ENCODE peak calls at places on chromosomes 2 and 18, in seven cellular contexts. One of them, this sample, is unnamed.

GRCh38 chr2:112644933-112645395 is 775 bp upstream of the SLC20A1 start:
- DNase-seq in NCI-H1694: no peak
- DNase-seq in AG10803: no peak
- DNase-seq in astrocyte: peak
- DNase-seq in HT1080: no peak
- DNase-seq in iris pigment epithelial cell: peak
- DNase-seq in NCI-H226: no peak
- DNase-seq in this sample: no peak

GRCh38 chr2:219576505-219577388 is 4.6 kb downstream of the INHA start:
- DNase-seq in astrocyte: peak
- DNase-seq in NCI-H226: no peak
- DNase-seq in AG10803: no peak
- DNase-seq in iris pigment epithelial cell: no peak
- DNase-seq in HT1080: peak
- DNase-seq in NCI-H1694: no peak
- DNase-seq in this sample: no peak

GRCh38 chr2:26721267-26722032 is 28.9 kb downstream of the KCNK3 start:
- DNase-seq in AG10803: no peak
- DNase-seq in astrocyte: no peak
- DNase-seq in HT1080: no peak
- DNase-seq in NCI-H1694: peak
- DNase-seq in iris pigment epithelial cell: no peak
- DNase-seq in NCI-H226: peak
- DNase-seq in this sample: peak

GRCh38 chr2:179787601-179788000 is 73.8 kb downstream of the ZNF385B start:
- DNase-seq in NCI-H1694: no peak
- DNase-seq in iris pigment epithelial cell: no peak
- DNase-seq in HT1080: no peak
- DNase-seq in astrocyte: no peak
- DNase-seq in NCI-H226: no peak
- DNase-seq in AG10803: no peak
- DNase-seq in this sample: no peak

GRCh38 chr2:100786297-100786658 is 33.7 kb upstream of the NPAS2 start:
- DNase-seq in NCI-H226: peak
- DNase-seq in NCI-H1694: no peak
- DNase-seq in iris pigment epithelial cell: peak
- DNase-seq in astrocyte: peak
- DNase-seq in AG10803: peak
- DNase-seq in HT1080: peak
- DNase-seq in this sample: peak

GRCh38 chr2:176136375-176137248 is 7.1 kb downstream of the HOXD8 start:
- DNase-seq in astrocyte: no peak
- DNase-seq in AG10803: peak
- DNase-seq in NCI-H1694: peak
- DNase-seq in NCI-H226: no peak
- DNase-seq in HT1080: no peak
- DNase-seq in iris pigment epithelial cell: no peak
- DNase-seq in this sample: no peak

GRCh38 chr2:174593574-174594203 is 3.9 kb downstream of the WIPF1 start:
- DNase-seq in iris pigment epithelial cell: peak
- DNase-seq in NCI-H1694: no peak
- DNase-seq in astrocyte: peak
- DNase-seq in HT1080: peak
- DNase-seq in NCI-H226: no peak
- DNase-seq in AG10803: peak
- DNase-seq in this sample: no peak

GRCh38 chr2:82837588-82838304 is 1621.3 kb downstream of the SUCLG1 start:
- DNase-seq in AG10803: peak
- DNase-seq in NCI-H226: peak
- DNase-seq in iris pigment epithelial cell: peak
- DNase-seq in NCI-H1694: no peak
- DNase-seq in HT1080: peak
- DNase-seq in astrocyte: peak
- DNase-seq in this sample: no peak

GRCh38 chr2:105714141-105714540 is 30.6 kb upstream of the NCK2 start:
- DNase-seq in astrocyte: no peak
- DNase-seq in NCI-H1694: no peak
- DNase-seq in NCI-H226: no peak
- DNase-seq in AG10803: no peak
- DNase-seq in iris pigment epithelial cell: no peak
- DNase-seq in HT1080: no peak
- DNase-seq in this sample: no peak

GRCh38 chr18:45266023-45266422 is 349.3 kb upstream of the SLC14A2 start:
- DNase-seq in astrocyte: no peak
- DNase-seq in iris pigment epithelial cell: no peak
- DNase-seq in HT1080: no peak
- DNase-seq in NCI-H226: no peak
- DNase-seq in NCI-H1694: no peak
- DNase-seq in AG10803: no peak
- DNase-seq in this sample: no peak

GRCh38 chr2:6820236-6820635 is 45.5 kb downstream of the CMPK2 start:
- DNase-seq in HT1080: no peak
- DNase-seq in NCI-H1694: no peak
- DNase-seq in AG10803: no peak
- DNase-seq in iris pigment epithelial cell: no peak
- DNase-seq in astrocyte: no peak
- DNase-seq in NCI-H226: no peak
- DNase-seq in this sample: no peak

GRCh38 chr2:207180741-207181140 is 15.0 kb upstream of the KLF7 start:
- DNase-seq in astrocyte: peak
- DNase-seq in HT1080: peak
- DNase-seq in AG10803: no peak
- DNase-seq in NCI-H1694: no peak
- DNase-seq in iris pigment epithelial cell: peak
- DNase-seq in NCI-H226: no peak
- DNase-seq in this sample: no peak